ENCODE peak calls at places on chromosomes 5 and 9, in eight cellular contexts. One of them, this sample, is unnamed.
A peak's percentile ranks its signal among the peaks of the same experiment; 100 is the strongest.

GRCh38 chr9:114552716-114553115 is 34.9 kb upstream of the ATP6V1G1 start:
- DNase-seq in mucosa of gallbladder: no peak
- DNase-seq in HT1080: peak; percentile 48
- DNase-seq in Caki2: no peak
- DNase-seq in IMR-90: peak; percentile 6
- DNase-seq in WTC11: no peak
- DNase-seq in immature natural killer cell: no peak
- DNase-seq in sciatic nerve: no peak
- DNase-seq in this sample: no peak

GRCh38 chr5:132979367-132979935 is 16.0 kb upstream of the AFF4 start:
- DNase-seq in mucosa of gallbladder: no peak
- DNase-seq in HT1080: peak; percentile 71
- DNase-seq in Caki2: peak; percentile 74
- DNase-seq in IMR-90: peak; percentile 52
- DNase-seq in WTC11: no peak
- DNase-seq in immature natural killer cell: no peak
- DNase-seq in sciatic nerve: no peak
- DNase-seq in this sample: no peak

GRCh38 chr9:97511762-97512429 is 10.4 kb downstream of the TMOD1 start:
- DNase-seq in mucosa of gallbladder: no peak
- DNase-seq in HT1080: no peak
- DNase-seq in Caki2: peak; percentile 59
- DNase-seq in IMR-90: no peak
- DNase-seq in WTC11: no peak
- DNase-seq in immature natural killer cell: no peak
- DNase-seq in sciatic nerve: no peak
- DNase-seq in this sample: no peak

GRCh38 chr5:65707663-65708062 is 14.2 kb downstream of the SGTB start:
- DNase-seq in mucosa of gallbladder: no peak
- DNase-seq in HT1080: no peak
- DNase-seq in Caki2: no peak
- DNase-seq in IMR-90: no peak
- DNase-seq in WTC11: no peak
- DNase-seq in immature natural killer cell: no peak
- DNase-seq in sciatic nerve: no peak
- DNase-seq in this sample: peak; percentile 8

GRCh38 chr5:133287500-133287899 is 235.7 kb downstream of the HSPA4 start:
- DNase-seq in mucosa of gallbladder: no peak
- DNase-seq in HT1080: no peak
- DNase-seq in Caki2: peak; percentile 25
- DNase-seq in IMR-90: peak; percentile 44
- DNase-seq in WTC11: no peak
- DNase-seq in immature natural killer cell: no peak
- DNase-seq in sciatic nerve: peak; percentile 66
- DNase-seq in this sample: peak; percentile 75

GRCh38 chr5:36279054-36279698 is 22.5 kb downstream of the RANBP3L start:
- DNase-seq in mucosa of gallbladder: no peak
- DNase-seq in HT1080: peak; percentile 11
- DNase-seq in Caki2: no peak
- DNase-seq in IMR-90: no peak
- DNase-seq in WTC11: no peak
- DNase-seq in immature natural killer cell: no peak
- DNase-seq in sciatic nerve: no peak
- DNase-seq in this sample: no peak

GRCh38 chr5:97002983-97003382 is 67.1 kb downstream of the LNPEP start:
- DNase-seq in mucosa of gallbladder: no peak
- DNase-seq in HT1080: no peak
- DNase-seq in Caki2: no peak
- DNase-seq in IMR-90: peak; percentile 34
- DNase-seq in WTC11: no peak
- DNase-seq in immature natural killer cell: no peak
- DNase-seq in sciatic nerve: no peak
- DNase-seq in this sample: no peak

GRCh38 chr5:87751801-87752200 is 339.1 kb upstream of the CCNH start:
- DNase-seq in mucosa of gallbladder: no peak
- DNase-seq in HT1080: no peak
- DNase-seq in Caki2: no peak
- DNase-seq in IMR-90: no peak
- DNase-seq in WTC11: no peak
- DNase-seq in immature natural killer cell: no peak
- DNase-seq in sciatic nerve: no peak
- DNase-seq in this sample: no peak

GRCh38 chr5:177473461-177473991 is at the start of gene DBN1:
- DNase-seq in mucosa of gallbladder: no peak
- DNase-seq in HT1080: no peak
- DNase-seq in Caki2: no peak
- DNase-seq in IMR-90: no peak
- DNase-seq in WTC11: peak; percentile 64
- DNase-seq in immature natural killer cell: no peak
- DNase-seq in sciatic nerve: no peak
- DNase-seq in this sample: peak; percentile 89

GRCh38 chr5:113487779-113488644 is at the start of gene MCC:
- DNase-seq in mucosa of gallbladder: peak; percentile 74
- DNase-seq in HT1080: peak; percentile 87
- DNase-seq in Caki2: peak; percentile 84
- DNase-seq in IMR-90: peak; percentile 93
- DNase-seq in WTC11: peak; percentile 89
- DNase-seq in immature natural killer cell: peak; percentile 19
- DNase-seq in sciatic nerve: peak; percentile 84
- DNase-seq in this sample: peak; percentile 90

GRCh38 chr5:57842376-57843015 is 359.9 kb upstream of the ACTBL2 start:
- DNase-seq in mucosa of gallbladder: no peak
- DNase-seq in HT1080: no peak
- DNase-seq in Caki2: no peak
- DNase-seq in IMR-90: no peak
- DNase-seq in WTC11: no peak
- DNase-seq in immature natural killer cell: no peak
- DNase-seq in sciatic nerve: no peak
- DNase-seq in this sample: no peak

GRCh38 chr9:122845116-122845515 is 16.7 kb upstream of the PDCL start:
- DNase-seq in mucosa of gallbladder: no peak
- DNase-seq in HT1080: no peak
- DNase-seq in Caki2: no peak
- DNase-seq in IMR-90: no peak
- DNase-seq in WTC11: no peak
- DNase-seq in immature natural killer cell: no peak
- DNase-seq in sciatic nerve: no peak
- DNase-seq in this sample: no peak

GRCh38 chr9:118609355-118610044 is 759.7 kb downstream of the BRINP1 start:
- DNase-seq in mucosa of gallbladder: no peak
- DNase-seq in HT1080: peak; percentile 46
- DNase-seq in Caki2: peak; percentile 62
- DNase-seq in IMR-90: no peak
- DNase-seq in WTC11: no peak
- DNase-seq in immature natural killer cell: no peak
- DNase-seq in sciatic nerve: no peak
- DNase-seq in this sample: no peak

GRCh38 chr5:38845555-38846378 is at the start of gene OSMR:
- DNase-seq in mucosa of gallbladder: peak; percentile 86
- DNase-seq in HT1080: peak; percentile 97
- DNase-seq in Caki2: peak; percentile 96
- DNase-seq in IMR-90: peak; percentile 98
- DNase-seq in WTC11: peak; percentile 69
- DNase-seq in immature natural killer cell: no peak
- DNase-seq in sciatic nerve: peak; percentile 95
- DNase-seq in this sample: peak; percentile 89

GRCh38 chr5:34959323-34959722 is 30.0 kb downstream of the DNAJC21 start:
- DNase-seq in mucosa of gallbladder: no peak
- DNase-seq in HT1080: peak; percentile 72
- DNase-seq in Caki2: peak; percentile 10
- DNase-seq in IMR-90: peak; percentile 86
- DNase-seq in WTC11: no peak
- DNase-seq in immature natural killer cell: no peak
- DNase-seq in sciatic nerve: no peak
- DNase-seq in this sample: peak; percentile 40

GRCh38 chr9:138023394-138024124 is 146.0 kb downstream of the CACNA1B start:
- DNase-seq in mucosa of gallbladder: no peak
- DNase-seq in HT1080: no peak
- DNase-seq in Caki2: no peak
- DNase-seq in IMR-90: no peak
- DNase-seq in WTC11: peak; percentile 39
- DNase-seq in immature natural killer cell: no peak
- DNase-seq in sciatic nerve: peak; percentile 35
- DNase-seq in this sample: no peak

GRCh38 chr5:56319281-56320242 is 86.4 kb upstream of the ANKRD55 start:
- DNase-seq in mucosa of gallbladder: no peak
- DNase-seq in HT1080: peak; percentile 67
- DNase-seq in Caki2: no peak
- DNase-seq in IMR-90: peak; percentile 78
- DNase-seq in WTC11: no peak
- DNase-seq in immature natural killer cell: no peak
- DNase-seq in sciatic nerve: peak; percentile 76
- DNase-seq in this sample: no peak

GRCh38 chr9:8890695-8891094 is 1091.1 kb upstream of the DMAC1 start:
- DNase-seq in mucosa of gallbladder: no peak
- DNase-seq in HT1080: no peak
- DNase-seq in Caki2: no peak
- DNase-seq in IMR-90: no peak
- DNase-seq in WTC11: no peak
- DNase-seq in immature natural killer cell: no peak
- DNase-seq in sciatic nerve: no peak
- DNase-seq in this sample: no peak

GRCh38 chr5:14880688-14881087 is 9.1 kb upstream of the ANKH start:
- DNase-seq in mucosa of gallbladder: no peak
- DNase-seq in HT1080: peak; percentile 75
- DNase-seq in Caki2: no peak
- DNase-seq in IMR-90: peak; percentile 71
- DNase-seq in WTC11: no peak
- DNase-seq in immature natural killer cell: no peak
- DNase-seq in sciatic nerve: no peak
- DNase-seq in this sample: no peak

GRCh38 chr5:4563400-4563799 is 576.7 kb upstream of the ADAMTS16 start:
- DNase-seq in mucosa of gallbladder: no peak
- DNase-seq in HT1080: peak; percentile 25
- DNase-seq in Caki2: no peak
- DNase-seq in IMR-90: no peak
- DNase-seq in WTC11: peak; percentile 66
- DNase-seq in immature natural killer cell: no peak
- DNase-seq in sciatic nerve: no peak
- DNase-seq in this sample: peak; percentile 16

GRCh38 chr5:56317923-56318561 is 84.9 kb upstream of the ANKRD55 start:
- DNase-seq in mucosa of gallbladder: no peak
- DNase-seq in HT1080: no peak
- DNase-seq in Caki2: peak; percentile 26
- DNase-seq in IMR-90: no peak
- DNase-seq in WTC11: no peak
- DNase-seq in immature natural killer cell: no peak
- DNase-seq in sciatic nerve: no peak
- DNase-seq in this sample: no peak